ENCODE peak calls at places on chromosomes 16 and 17, in five cellular contexts. Y is cardiac muscle cell, E is right cardiac atrium, J is ovary, G is kidney epithelial cell. W is an unnamed sample.
A peak's percentile ranks its signal among the peaks of the same experiment; 100 is the strongest.

GRCh38 chr17:68909066-68909465 is 46.1 kb downstream of the ABCA8 start:
- DNase-seq in G (peak; percentile 94), E (peak; percentile 52), Y (no peak), J (no peak), W (peak; percentile 51)

GRCh38 chr17:20066253-20066652 is 57.1 kb downstream of the SPECC1 start:
- DNase-seq in Y (no peak), E (peak; percentile 51), G (peak; percentile 45), J (peak; percentile 81), W (peak; percentile 84)

GRCh38 chr16:49350265-49351103 is 23.1 kb upstream of the C16orf78 start:
- DNase-seq in J (peak; percentile 73), E (peak; percentile 46), Y (peak; percentile 62), G (no peak), W (peak; percentile 54)

GRCh38 chr17:47981462-47981861 is 10.5 kb downstream of the CDK5RAP3 start:
- DNase-seq in E (no peak), J (no peak), Y (no peak), G (no peak), W (no peak)

GRCh38 chr16:88570691-88571092 is 489 bp downstream of the ZC3H18 start:
- DNase-seq in J (no peak), Y (peak; percentile 26), E (no peak), G (no peak), W (no peak)

GRCh38 chr17:57989011-57989345 is 924 bp upstream of the VEZF1 start:
- DNase-seq in J (no peak), E (peak; percentile 31), Y (peak; percentile 38), G (no peak), W (peak; percentile 72)

GRCh38 chr16:47129755-47130435 is 13.8 kb downstream of the NETO2 start:
- DNase-seq in Y (no peak), J (no peak), E (no peak), G (no peak), W (no peak)

GRCh38 chr16:85162478-85163277 is 50.4 kb upstream of the CIBAR2 start:
- DNase-seq in E (peak; percentile 82), Y (no peak), G (peak; percentile 61), J (peak; percentile 78), W (no peak)

GRCh38 chr16:12901204-12901596 is 198 bp upstream of the SHISA9 start:
- DNase-seq in Y (peak; percentile 51), E (no peak), G (no peak), J (no peak), W (no peak)

GRCh38 chr17:43588121-43588520 is 42.0 kb upstream of the ETV4 start:
- DNase-seq in E (no peak), J (no peak), Y (no peak), G (no peak), W (no peak)

GRCh38 chr17:29163563-29163962 is 16.6 kb downstream of the MYO18A start:
- DNase-seq in Y (no peak), J (no peak), G (no peak), E (no peak), W (no peak)

GRCh38 chr17:36972186-36972686 is 23.5 kb downstream of the AATF start:
- DNase-seq in E (no peak), Y (no peak), J (no peak), G (no peak), W (no peak)

GRCh38 chr17:1110844-1111598 is 68.8 kb downstream of the ABR start:
- DNase-seq in G (peak; percentile 85), J (no peak), Y (peak; percentile 50), E (peak; percentile 84), W (peak; percentile 90)

GRCh38 chr17:39804839-39805238 is 59.3 kb downstream of the IKZF3 start:
- DNase-seq in J (no peak), G (no peak), Y (no peak), E (no peak), W (no peak)

GRCh38 chr16:25110392-25110947 is 1.1 kb upstream of the LCMT1 start:
- DNase-seq in J (no peak), Y (no peak), E (no peak), G (no peak), W (no peak)

GRCh38 chr17:8468988-8469387 is 33.3 kb downstream of the NDEL1 start:
- DNase-seq in Y (no peak), G (no peak), J (no peak), E (no peak), W (no peak)

GRCh38 chr16:84115919-84116719 is 623 bp downstream of the MBTPS1 start:
- DNase-seq in E (no peak), J (no peak), G (no peak), Y (peak; percentile 66), W (peak; percentile 19)

GRCh38 chr17:47736501-47737211 is 3.6 kb downstream of the TBX21 start:
- DNase-seq in Y (no peak), J (no peak), E (no peak), G (no peak), W (no peak)

GRCh38 chr17:29109477-29110371 is 66.8 kb downstream of the PIPOX start:
- DNase-seq in J (no peak), G (no peak), Y (no peak), E (no peak), W (no peak)

GRCh38 chr16:22373662-22374310 is 633 bp downstream of the CDR2 start:
- DNase-seq in E (peak; percentile 55), G (no peak), Y (peak; percentile 42), J (peak; percentile 74), W (no peak)

GRCh38 chr17:64230551-64231408 is 32.3 kb downstream of the TEX2 start:
- DNase-seq in Y (no peak), E (no peak), G (peak; percentile 80), J (no peak), W (peak; percentile 14)

GRCh38 chr17:4198995-4199394 is 56.0 kb downstream of the CYB5D2 start:
- DNase-seq in Y (no peak), J (no peak), G (no peak), E (no peak), W (no peak)

GRCh38 chr16:12729448-12729847 is 74.2 kb downstream of the CPPED1 start:
- DNase-seq in G (peak; percentile 34), Y (no peak), J (no peak), E (no peak), W (no peak)

GRCh38 chr16:87570938-87571867 is 31.1 kb upstream of the JPH3 start:
- DNase-seq in E (peak; percentile 77), Y (peak; percentile 69), J (peak; percentile 68), G (no peak), W (peak; percentile 84)

GRCh38 chr16:83743241-83743640 is 64.5 kb upstream of the HSBP1 start:
- DNase-seq in G (no peak), E (no peak), Y (no peak), J (no peak), W (no peak)

GRCh38 chr17:74008196-74008595 is 195.3 kb upstream of the RPL38 start:
- DNase-seq in Y (no peak), E (no peak), J (no peak), G (no peak), W (peak; percentile 43)

GRCh38 chr17:66524848-66525247 is 222.4 kb downstream of the PRKCA start:
- DNase-seq in J (no peak), E (no peak), G (no peak), Y (no peak), W (no peak)

DNA sequence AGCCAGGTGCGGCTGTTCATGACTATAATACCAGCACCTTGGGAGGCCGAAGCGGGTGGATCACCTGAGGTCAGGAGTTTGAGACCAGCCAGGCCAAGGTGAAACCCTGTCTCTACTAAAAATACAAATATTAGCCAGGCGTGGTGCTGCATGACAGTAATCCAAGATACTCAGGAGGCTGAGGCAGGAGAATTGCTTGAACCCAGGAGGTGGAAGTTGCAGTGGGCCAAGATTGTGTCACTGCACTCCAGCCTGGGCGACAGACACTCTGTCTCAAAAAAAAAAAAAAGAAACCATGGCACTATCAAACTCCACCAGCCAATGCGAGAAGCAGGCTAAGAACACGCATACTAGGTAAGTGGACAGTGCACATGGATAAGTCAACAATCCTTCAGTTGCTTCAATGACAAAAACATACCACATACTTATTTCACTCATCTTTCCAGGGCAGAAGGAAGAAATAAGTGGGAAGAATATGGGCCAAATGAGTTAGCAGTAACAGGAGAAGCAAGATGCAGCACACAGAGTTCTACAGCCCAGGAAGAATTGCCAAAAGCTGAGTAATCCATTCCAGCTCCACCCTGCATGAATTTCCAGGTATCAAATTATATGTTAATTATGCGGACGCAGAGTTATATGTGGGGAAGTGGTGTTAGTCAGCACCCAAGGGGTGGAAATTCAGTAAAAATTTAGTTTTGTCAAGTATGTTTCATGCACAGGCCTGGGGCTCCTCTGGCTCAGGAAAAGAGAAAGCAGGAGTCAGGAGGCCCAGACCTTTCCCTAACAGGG is 58.5 kb downstream of the ZFHX3 start:
- DNase-seq in E (no peak), Y (no peak), J (no peak), G (peak; percentile 63), W (no peak)
- H3K4me3 ChIP-seq in E (no peak overlapping the region), Y (no peak overlapping the region), J (no peak overlapping the region), G (no peak overlapping the region), W (no peak overlapping the region)

DNA sequence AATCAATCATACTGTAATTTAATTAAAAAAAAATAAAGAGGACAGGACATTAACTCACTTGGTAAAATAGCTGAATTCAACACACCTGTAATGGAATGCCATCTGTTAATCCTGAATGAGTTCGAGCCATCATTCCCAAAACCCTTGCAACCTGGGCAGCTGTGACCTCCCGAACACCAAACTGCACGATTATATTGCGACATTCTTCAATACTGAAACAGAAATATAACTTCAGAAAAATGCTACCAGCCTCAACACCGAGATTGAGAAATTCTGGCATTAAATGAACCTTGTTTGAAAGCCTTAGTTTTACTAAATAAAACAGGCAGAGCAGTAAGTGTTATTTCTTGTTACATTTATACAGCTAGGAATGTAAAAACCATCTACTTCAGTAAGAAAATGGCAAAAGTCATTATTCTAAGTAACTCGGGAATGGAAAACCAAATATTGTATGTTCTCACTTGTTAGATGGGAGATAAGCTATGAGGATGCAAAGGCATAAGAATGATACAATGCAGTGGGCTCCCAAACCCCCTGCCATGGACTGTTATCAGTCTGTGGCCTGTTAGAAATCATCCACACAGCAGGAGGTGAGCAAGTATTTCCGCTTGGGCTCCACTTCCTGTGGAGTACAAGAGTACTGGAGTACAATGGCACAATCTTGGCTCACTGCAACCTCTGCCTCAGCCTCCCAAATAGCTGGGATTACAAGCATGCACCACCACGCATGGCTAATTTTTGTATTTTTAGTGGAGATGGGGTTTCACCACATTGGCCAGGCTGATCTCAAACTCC is 46.5 kb downstream of the CNOT1 start:
- DNase-seq in Y (no peak), G (no peak), J (no peak), E (no peak), W (no peak)
- H3K4me3 ChIP-seq in Y (no peak overlapping the region), G (no peak overlapping the region), J (no peak overlapping the region), E (no peak overlapping the region), W (no peak overlapping the region)

DNA sequence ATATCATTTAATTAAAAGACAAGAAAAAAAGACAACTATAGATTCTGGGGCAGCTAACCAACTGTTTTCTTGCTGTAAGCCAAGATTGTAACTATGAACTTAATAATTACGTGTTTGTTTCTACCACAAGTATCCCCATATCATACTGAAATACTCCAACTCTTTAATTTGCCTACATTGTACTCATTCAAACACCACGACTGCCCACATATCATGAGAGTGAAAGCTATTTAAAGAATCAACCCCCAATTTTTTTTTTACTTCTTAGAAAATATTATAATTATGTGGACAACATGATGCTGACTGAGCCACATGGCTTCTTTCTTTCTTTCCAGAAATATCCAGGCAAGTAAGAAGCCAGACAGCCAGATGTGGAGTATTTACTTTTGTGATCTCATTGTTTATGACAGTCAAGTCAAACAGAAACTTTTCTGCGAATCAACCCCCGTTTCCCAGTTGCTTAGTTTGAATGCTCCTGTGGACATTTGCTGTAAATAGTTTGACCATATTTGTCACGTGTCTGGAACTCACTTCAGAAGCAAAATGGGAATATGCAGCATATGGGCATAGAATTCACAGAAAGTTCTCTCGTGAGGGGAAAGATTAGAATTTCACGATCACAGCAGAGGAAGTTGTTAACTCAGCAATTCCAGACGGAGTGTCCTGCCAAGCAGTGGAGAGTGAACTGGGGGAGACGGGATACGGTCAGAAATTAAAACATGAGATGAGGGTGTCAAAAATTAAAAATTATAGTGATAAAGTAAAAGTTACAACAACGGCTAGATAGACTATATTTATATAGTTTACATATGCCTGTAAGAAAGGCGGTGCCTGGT is 126.7 kb upstream of the PSMD7 start:
- DNase-seq in Y (no peak), E (no peak), J (no peak), G (no peak), W (peak; percentile 5)
- H3K4me3 ChIP-seq in Y (no peak overlapping the region), E (peak overlapping the region; percentile 52), J (peak overlapping the region; percentile 28), G (no peak overlapping the region), W (no peak overlapping the region)

GRCh38 chr17:7035591-7036368 is at the start of gene SLC16A13:
- DNase-seq in E (peak; percentile 97), J (peak; percentile 93), Y (peak; percentile 97), G (peak; percentile 88), W (peak; percentile 100)
- H3K4me3 ChIP-seq in E (peak within 1 kb of the TSS; percentile 50), J (peak within 1 kb of the TSS; percentile 59), Y (peak within 1 kb of the TSS; percentile 61), G (peak within 1 kb of the TSS; percentile 66), W (peak within 1 kb of the TSS; percentile 85)

W was measured in A549.